ENCODE peak calls at places on chromosomes 4 and X, in six cellular contexts. A is aorta, C is heart left ventricle, W is mucosa of descending colon, X is body of pancreas, G is RWPE2. K is an unnamed sample.

GRCh38 chr4:24988776-24989175 is 42.0 kb downstream of the LGI2 start:
- ATAC-seq in A (no peak), C (peak), W (no peak), X (no peak), G (peak), K (peak)

GRCh38 chr4:11503166-11503565 is 74.5 kb upstream of the HS3ST1 start:
- ATAC-seq in A (peak), C (peak), W (no peak), X (no peak), G (no peak), K (peak)

GRCh38 chr4:6620296-6620695 is 20.2 kb upstream of the MRFAP1 start:
- ATAC-seq in A (no peak), C (peak), W (peak), X (no peak), G (no peak), K (no peak)

GRCh38 chr4:3862640-3863420 is 96.6 kb downstream of the ADRA2C start:
- ATAC-seq in A (peak), C (peak), W (no peak), X (peak), G (no peak), K (peak)

GRCh38 chrX:97398030-97398551 is 514.4 kb downstream of the RPA4 start:
- ATAC-seq in A (no peak), C (no peak), W (no peak), X (no peak), G (no peak), K (no peak)

GRCh38 chr4:126071346-126072333 is 756.9 kb downstream of the FAT4 start:
- ATAC-seq in A (peak), C (peak), W (no peak), X (peak), G (peak), K (no peak)

GRCh38 chr4:99074816-99075215 is 13.8 kb downstream of the ADH5 start:
- ATAC-seq in A (no peak), C (no peak), W (no peak), X (no peak), G (no peak), K (no peak)

GRCh38 chr4:109209647-109210046 is 92.8 kb downstream of the COL25A1 start:
- ATAC-seq in A (no peak), C (no peak), W (no peak), X (no peak), G (no peak), K (no peak)

GRCh38 chrX:67692246-67692645 is 148.4 kb downstream of the AR start:
- ATAC-seq in A (no peak), C (no peak), W (no peak), X (no peak), G (no peak), K (no peak)

DNA sequence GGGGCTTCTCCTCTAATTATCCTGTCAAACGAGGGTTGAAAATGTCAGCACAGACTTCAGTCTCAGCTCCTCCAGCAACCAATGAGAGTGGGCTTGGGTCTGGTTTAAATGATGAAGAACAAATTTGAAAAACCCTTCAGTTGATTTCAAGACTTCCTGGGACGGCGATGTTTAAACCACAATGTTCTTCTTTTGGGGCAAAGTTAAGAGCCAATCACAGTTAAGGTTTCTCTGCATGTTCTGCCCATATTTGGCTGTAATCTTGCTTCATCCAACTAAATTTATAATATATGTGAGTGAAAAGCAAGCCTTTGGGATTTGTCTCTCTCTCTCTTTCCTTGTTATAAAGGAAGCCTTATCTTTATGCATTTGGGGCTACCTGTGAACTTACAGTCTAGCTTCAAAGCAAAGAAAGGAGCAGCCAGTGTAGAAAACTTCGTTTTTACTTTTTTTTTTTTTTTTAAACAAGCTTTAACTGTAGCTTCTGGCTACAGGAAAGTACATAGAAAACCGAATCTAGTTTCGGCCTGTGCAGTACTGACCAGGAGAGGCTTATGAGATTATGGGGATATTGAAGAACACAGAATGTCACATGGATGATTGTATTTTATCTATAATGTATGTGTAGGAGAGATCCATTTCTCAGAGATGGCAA is 46.8 kb upstream of the FAM9C start:
- ATAC-seq in A (no peak), C (no peak), W (no peak), X (no peak), G (no peak), K (no peak)
- H3K4me3 ChIP-seq in A (no peak), C (no peak), W (no peak), X (no peak), G (no peak), K (no peak)

GRCh38 chr4:15198070-15198727 is 195.9 kb downstream of the CPEB2 start:
- ATAC-seq in A (no peak), C (peak), W (no peak), X (no peak), G (no peak), K (no peak)
- H3K4me3 ChIP-seq in A (no peak), C (no peak), W (no peak), X (no peak), G (no peak), K (no peak)

GRCh38 chrX:72027024-72027913 is 104.4 kb downstream of the RTL5 start:
- ATAC-seq in A (no peak), C (no peak), W (no peak), X (no peak), G (no peak), K (no peak)
- H3K4me3 ChIP-seq in A (peak), C (peak), W (no peak), X (no peak), G (no peak), K (peak)

DNA sequence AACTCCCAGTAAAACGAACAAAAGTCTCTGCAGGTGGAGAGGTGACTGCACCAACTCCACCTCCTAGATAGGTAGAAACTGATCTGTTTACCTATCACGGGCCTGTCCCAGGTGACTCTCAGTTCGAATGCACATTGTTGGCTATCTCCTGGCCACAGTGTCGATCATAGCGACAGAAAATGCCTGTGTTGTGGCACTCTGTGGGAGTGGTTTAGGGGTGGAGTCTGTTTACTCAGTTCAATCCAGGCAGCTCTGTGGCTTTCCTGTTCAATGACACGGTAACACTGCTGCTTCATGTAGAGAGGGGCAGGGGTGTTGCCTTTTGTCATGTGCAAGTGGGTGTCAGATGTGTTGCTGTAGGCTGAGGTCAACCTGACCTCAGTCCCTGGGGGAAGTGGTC is 1602.5 kb downstream of the TECRL start:
- ATAC-seq in A (no peak), C (no peak), W (peak), X (no peak), G (no peak), K (peak)
- H3K4me3 ChIP-seq in A (no peak), C (no peak), W (no peak), X (no peak), G (no peak), K (no peak)

DNA sequence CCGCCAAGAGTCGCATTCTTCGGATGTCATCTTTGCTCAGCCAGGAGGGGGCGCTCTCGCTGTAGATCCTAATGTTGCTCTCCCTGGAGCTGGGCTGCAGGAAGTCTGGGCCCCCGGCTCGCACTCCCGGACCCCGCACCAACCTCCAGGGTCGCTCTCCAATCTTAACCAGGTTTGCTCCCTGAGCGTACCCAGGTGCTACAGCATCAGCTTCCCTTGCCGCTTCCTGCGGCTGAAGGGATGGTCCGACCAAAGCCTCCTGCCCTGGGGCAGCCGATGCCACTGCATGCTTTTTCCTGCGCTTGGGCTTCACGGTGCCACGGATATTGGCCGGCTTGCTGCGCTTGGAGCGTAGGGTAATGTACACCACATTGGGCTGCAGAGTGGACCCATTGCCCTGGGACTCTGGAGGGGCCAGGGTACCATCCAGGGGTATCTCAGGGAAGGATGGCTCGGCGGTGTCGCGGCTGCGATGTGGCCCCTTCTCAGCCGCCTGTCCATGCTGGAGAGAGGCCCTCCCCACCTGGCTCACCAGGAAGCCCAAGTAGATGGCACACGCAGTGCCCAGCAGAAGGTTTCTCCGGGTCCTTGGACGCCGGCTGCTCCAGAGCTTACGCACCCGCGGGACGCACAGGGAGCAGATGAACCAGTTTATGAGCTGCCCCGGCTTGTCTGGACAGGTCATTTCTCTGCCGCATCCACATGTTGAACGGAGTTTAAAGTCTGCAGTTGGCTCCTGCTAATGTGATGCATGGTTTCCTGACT is 2.0 kb downstream of the GASK1B start:
- ATAC-seq in A (peak), C (peak), W (peak), X (peak), G (peak), K (peak)
- H3K4me3 ChIP-seq in A (peak), C (peak), W (no peak), X (no peak), G (peak), K (peak)

GRCh38 chrX:13479452-13479813 is 90.0 kb upstream of the EGFL6 start:
- ATAC-seq in A (no peak), C (peak), W (no peak), X (no peak), G (no peak), K (no peak)

GRCh38 chrX:13478740-13479451 is 90.5 kb upstream of the EGFL6 start:
- ATAC-seq in A (no peak), C (peak), W (no peak), X (no peak), G (no peak), K (no peak)

GRCh38 chrX:13483773-13484172 is 85.6 kb upstream of the EGFL6 start:
- ATAC-seq in A (no peak), C (no peak), W (no peak), X (no peak), G (no peak), K (no peak)

GRCh38 chrX:13485167-13485566 is 84.2 kb upstream of the EGFL6 start:
- ATAC-seq in A (no peak), C (no peak), W (peak), X (no peak), G (peak), K (no peak)

DNA sequence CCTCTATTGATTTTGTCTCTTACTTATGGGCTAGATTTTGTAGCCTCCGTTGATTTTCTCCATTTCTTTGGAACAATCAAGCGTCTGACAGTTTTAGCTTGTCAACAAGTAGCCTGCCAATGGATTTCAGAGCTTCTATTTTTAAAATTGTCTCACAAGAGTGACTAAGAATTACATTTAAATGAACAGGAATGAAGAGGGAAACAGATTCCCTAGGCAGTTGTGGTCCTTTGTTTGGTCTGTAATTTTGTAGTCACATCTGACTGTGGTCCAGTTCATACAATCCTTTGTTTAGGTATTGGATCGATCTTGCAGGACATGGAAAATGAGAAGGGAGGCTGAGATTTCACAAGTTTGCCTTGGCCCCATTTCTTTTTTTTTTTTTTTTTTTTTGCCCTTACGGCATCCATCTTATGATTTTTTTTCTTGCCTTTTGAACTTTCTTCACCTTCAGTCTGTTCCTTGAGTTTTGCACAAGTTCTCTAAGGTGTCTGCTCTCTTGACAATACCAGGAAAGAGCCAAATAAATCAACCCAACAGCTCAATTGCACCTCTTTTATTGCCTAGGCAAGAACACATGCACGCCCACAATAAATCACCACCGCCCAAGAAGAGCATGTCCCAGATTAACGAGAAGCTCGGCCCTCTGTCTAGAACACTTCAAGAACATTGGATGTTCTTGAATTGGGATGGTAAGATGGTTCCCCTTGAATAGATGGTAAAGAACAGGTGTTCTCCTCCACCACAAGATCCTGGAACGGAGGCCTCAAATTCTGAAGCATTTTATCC is 86.4 kb upstream of the EGFL6 start:
- ATAC-seq in A (no peak), C (no peak), W (peak), X (no peak), G (no peak), K (no peak)
- H3K4me3 ChIP-seq in A (no peak), C (no peak), W (no peak), X (no peak), G (no peak), K (no peak)

GRCh38 chr4:186724861-186725419 is 1.3 kb upstream of the FAT1 start:
- ATAC-seq in A (no peak), C (no peak), W (no peak), X (no peak), G (no peak), K (no peak)
- H3K4me3 ChIP-seq in A (peak), C (peak), W (peak), X (peak), G (peak), K (peak)